ENCODE peak calls at places on chromosomes 4 and X, in four cellular contexts. E, L, B and I are unnamed samples.

GRCh38 chr4:10116625-10117423 is at the start of gene WDR1:
- DNase-seq in E (peak; percentile 97), L (peak; percentile 94), B (peak; percentile 95), I (no peak)

GRCh38 chrX:133983974-133984578 is 1.3 kb downstream of the GPC3 start:
- DNase-seq in E (no peak), L (no peak), B (no peak), I (no peak)

GRCh38 chrX:41019041-41019392 is 66.2 kb upstream of the USP9X start:
- DNase-seq in E (no peak), L (no peak), B (no peak), I (no peak)

GRCh38 chr4:110849461-110849860 is 226.6 kb upstream of the PITX2 start:
- DNase-seq in E (no peak), L (no peak), B (no peak), I (no peak)

GRCh38 chrX:125090046-125090445 is 229.6 kb upstream of the TEX13C start:
- DNase-seq in E (no peak), L (no peak), B (no peak), I (no peak)

GRCh38 chrX:48902135-48902534 is 4.4 kb downstream of the PQBP1 start:
- DNase-seq in E (no peak), L (no peak), B (no peak), I (peak; percentile 82)

GRCh38 chrX:129769467-129770154 is 10.1 kb upstream of the SASH3 start:
- DNase-seq in E (no peak), L (no peak), B (no peak), I (no peak)

GRCh38 chr4:67204441-67204840 is 340.9 kb downstream of the CENPC start:
- DNase-seq in E (no peak), L (no peak), B (no peak), I (no peak)

GRCh38 chr4:165502919-165503907 is 124.4 kb downstream of the CPE start:
- DNase-seq in E (no peak), L (peak; percentile 5), B (no peak), I (no peak)

GRCh38 chrX:22135994-22136684 is 104.0 kb downstream of the PHEX start:
- DNase-seq in E (no peak), L (peak; percentile 60), B (peak; percentile 63), I (no peak)

GRCh38 chr4:100177855-100178254 is 12.4 kb downstream of the DDIT4L start:
- DNase-seq in E (no peak), L (no peak), B (no peak), I (no peak)

GRCh38 chr4:85968945-85969830 is 390.7 kb downstream of the MAPK10 start:
- DNase-seq in E (no peak), L (peak; percentile 72), B (no peak), I (no peak)

GRCh38 chrX:154321624-154322023 is 26.0 kb downstream of the TKTL1 start:
- DNase-seq in E (no peak), L (no peak), B (no peak), I (peak; percentile 38)
- TF ChIP-seq CTCF in E (no peak), L (peak; percentile 20), B (no peak), I (no peak)

GRCh38 chr4:37243061-37243460 is 1.5 kb upstream of the NWD2 start:
- DNase-seq in E (no peak), L (no peak), B (no peak), I (no peak)

GRCh38 chr4:37244583-37245390 is at the start of gene NWD2:
- DNase-seq in E (no peak), L (no peak), B (no peak), I (peak; percentile 86)

GRCh38 chr4:37245391-37245954 is 930 bp downstream of the NWD2 start:
- DNase-seq in E (no peak), L (no peak), B (no peak), I (no peak)

GRCh38 chr4:37241646-37242045 is 2.9 kb upstream of the NWD2 start:
- DNase-seq in E (no peak), L (no peak), B (no peak), I (no peak)

GRCh38 chr4:37243722-37244582 is 591 bp upstream of the NWD2 start:
- DNase-seq in E (no peak), L (no peak), B (no peak), I (no peak)
- TF ChIP-seq CTCF in E (no peak), L (no peak), B (no peak), I (no peak)

GRCh38 chrX:10769696-10770619 is 149.6 kb upstream of the MID1 start:
- DNase-seq in E (no peak), L (peak; percentile 61), B (no peak), I (no peak)

GRCh38 chrX:10773318-10773717 is 152.9 kb upstream of the MID1 start:
- DNase-seq in E (no peak), L (no peak), B (no peak), I (no peak)

DNA sequence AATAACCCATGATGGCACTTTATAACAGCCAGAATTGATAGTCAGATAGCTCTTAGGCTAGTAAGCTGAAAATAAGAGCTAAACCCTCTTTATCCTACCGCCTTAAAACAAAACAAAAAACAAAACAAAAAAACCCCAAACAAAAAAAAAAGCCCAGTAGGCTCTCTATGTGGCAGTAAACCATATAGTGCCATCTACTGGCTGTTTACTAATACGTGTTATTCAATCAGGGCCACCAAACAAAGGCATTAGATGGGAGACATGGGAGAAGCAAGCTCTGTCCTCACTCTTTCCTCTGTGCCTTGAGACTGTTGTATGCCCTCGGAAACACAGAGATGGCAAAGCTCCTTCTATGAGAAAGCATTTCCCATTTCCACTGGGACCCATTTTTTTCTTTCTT is 148.8 kb upstream of the MID1 start:
- DNase-seq in E (no peak), L (peak; percentile 35), B (no peak), I (no peak)
- TF ChIP-seq CTCF in E (no peak), L (peak; percentile 52), B (peak; percentile 60), I (peak; percentile 75)

GRCh38 chr4:73127839-73128448 is 58.4 kb upstream of the COX18 start:
- DNase-seq in E (no peak), L (peak; percentile 5), B (no peak), I (no peak)
- TF ChIP-seq CTCF in E (no peak), L (peak; percentile 20), B (no peak), I (peak; percentile 68)

GRCh38 chr4:46850026-46850425 is 59.0 kb downstream of the COX7B2 start:
- DNase-seq in E (no peak), L (no peak), B (no peak), I (no peak)

GRCh38 chr4:46839128-46839527 is 69.9 kb downstream of the COX7B2 start:
- DNase-seq in E (no peak), L (no peak), B (no peak), I (no peak)

GRCh38 chr4:46844325-46844917 is 64.6 kb downstream of the COX7B2 start:
- DNase-seq in E (no peak), L (peak; percentile 61), B (peak; percentile 15), I (no peak)
- TF ChIP-seq CTCF in E (peak; percentile 14), L (peak; percentile 75), B (peak; percentile 85), I (peak; percentile 95)